ENCODE peak calls at places on chromosomes 6 and 20, in four cellular contexts. One of them, this sample, is unnamed.

GRCh38 chr20:12570371-12570770 is 438.4 kb upstream of the SPTLC3 start:
- DNase-seq in endodermal cell: peak
- DNase-seq in LNCaP clone FGC: peak
- DNase-seq in progenitor cell of endocrine pancreas: no peak
- DNase-seq in this sample: no peak

GRCh38 chr6:41371992-41372525 is 36.7 kb downstream of the NCR2 start:
- DNase-seq in endodermal cell: peak
- DNase-seq in LNCaP clone FGC: no peak
- DNase-seq in progenitor cell of endocrine pancreas: no peak
- DNase-seq in this sample: no peak

GRCh38 chr6:137471951-137472350 is 22.2 kb downstream of the OLIG3 start:
- DNase-seq in endodermal cell: no peak
- DNase-seq in LNCaP clone FGC: no peak
- DNase-seq in progenitor cell of endocrine pancreas: no peak
- DNase-seq in this sample: no peak

GRCh38 chr6:125950293-125950692 is 6.3 kb upstream of the HINT3 start:
- DNase-seq in endodermal cell: peak
- DNase-seq in LNCaP clone FGC: no peak
- DNase-seq in progenitor cell of endocrine pancreas: no peak
- DNase-seq in this sample: no peak

GRCh38 chr6:170108456-170108855 is 182.4 kb downstream of the DLL1 start:
- DNase-seq in endodermal cell: no peak
- DNase-seq in LNCaP clone FGC: no peak
- DNase-seq in progenitor cell of endocrine pancreas: no peak
- DNase-seq in this sample: no peak

GRCh38 chr20:17169575-17170136 is 57.2 kb upstream of the PCSK2 start:
- DNase-seq in endodermal cell: peak
- DNase-seq in LNCaP clone FGC: no peak
- DNase-seq in progenitor cell of endocrine pancreas: no peak
- DNase-seq in this sample: no peak

GRCh38 chr6:15491255-15491985 is 171.4 kb downstream of the DTNBP1 start:
- DNase-seq in endodermal cell: peak
- DNase-seq in LNCaP clone FGC: peak
- DNase-seq in progenitor cell of endocrine pancreas: peak
- DNase-seq in this sample: peak

GRCh38 chr6:108844632-108845031 is 3.6 kb upstream of the ARMC2 start:
- DNase-seq in endodermal cell: no peak
- DNase-seq in LNCaP clone FGC: no peak
- DNase-seq in progenitor cell of endocrine pancreas: no peak
- DNase-seq in this sample: no peak

GRCh38 chr6:15622045-15622750 is 40.6 kb downstream of the DTNBP1 start:
- DNase-seq in endodermal cell: no peak
- DNase-seq in LNCaP clone FGC: no peak
- DNase-seq in progenitor cell of endocrine pancreas: no peak
- DNase-seq in this sample: no peak

GRCh38 chr20:12265662-12266061 is 348.0 kb downstream of the BTBD3 start:
- DNase-seq in endodermal cell: no peak
- DNase-seq in LNCaP clone FGC: no peak
- DNase-seq in progenitor cell of endocrine pancreas: no peak
- DNase-seq in this sample: no peak

GRCh38 chr20:51420111-51420510 is 122.4 kb downstream of the NFATC2 start:
- DNase-seq in endodermal cell: no peak
- DNase-seq in LNCaP clone FGC: no peak
- DNase-seq in progenitor cell of endocrine pancreas: no peak
- DNase-seq in this sample: no peak

GRCh38 chr20:14449323-14449722 is 111.9 kb upstream of the FLRT3 start:
- DNase-seq in endodermal cell: no peak
- DNase-seq in LNCaP clone FGC: no peak
- DNase-seq in progenitor cell of endocrine pancreas: no peak
- DNase-seq in this sample: no peak

GRCh38 chr6:38364775-38365174 is 275.0 kb downstream of the BTBD9 start:
- DNase-seq in endodermal cell: no peak
- DNase-seq in LNCaP clone FGC: no peak
- DNase-seq in progenitor cell of endocrine pancreas: no peak
- DNase-seq in this sample: no peak

GRCh38 chr6:142846883-142847287 is 98.1 kb downstream of the HIVEP2 start:
- DNase-seq in endodermal cell: peak
- DNase-seq in LNCaP clone FGC: no peak
- DNase-seq in progenitor cell of endocrine pancreas: no peak
- DNase-seq in this sample: no peak

GRCh38 chr6:56364482-56365313 is 117.3 kb upstream of the COL21A1 start:
- DNase-seq in endodermal cell: no peak
- DNase-seq in LNCaP clone FGC: no peak
- DNase-seq in progenitor cell of endocrine pancreas: no peak
- DNase-seq in this sample: no peak

GRCh38 chr6:20178327-20178726 is 33.9 kb downstream of the MBOAT1 start:
- DNase-seq in endodermal cell: no peak
- DNase-seq in LNCaP clone FGC: no peak
- DNase-seq in progenitor cell of endocrine pancreas: no peak
- DNase-seq in this sample: no peak

GRCh38 chr6:10418862-10419748 is 4.2 kb upstream of the TFAP2A start:
- DNase-seq in endodermal cell: peak
- DNase-seq in LNCaP clone FGC: no peak
- DNase-seq in progenitor cell of endocrine pancreas: peak
- DNase-seq in this sample: no peak

GRCh38 chr6:106692112-106692822 is 62.9 kb downstream of the QRSL1 start:
- DNase-seq in endodermal cell: peak
- DNase-seq in LNCaP clone FGC: no peak
- DNase-seq in progenitor cell of endocrine pancreas: no peak
- DNase-seq in this sample: no peak

GRCh38 chr20:8049321-8049720 is 29.8 kb upstream of the TMX4 start:
- DNase-seq in endodermal cell: no peak
- DNase-seq in LNCaP clone FGC: no peak
- DNase-seq in progenitor cell of endocrine pancreas: no peak
- DNase-seq in this sample: no peak

GRCh38 chr6:74249658-74250057 is 553.7 kb downstream of the CD109 start:
- DNase-seq in endodermal cell: no peak
- DNase-seq in LNCaP clone FGC: no peak
- DNase-seq in progenitor cell of endocrine pancreas: no peak
- DNase-seq in this sample: no peak

GRCh38 chr6:37170273-37171140 is 555 bp downstream of the PIM1 start:
- DNase-seq in endodermal cell: peak
- DNase-seq in LNCaP clone FGC: no peak
- DNase-seq in progenitor cell of endocrine pancreas: peak
- DNase-seq in this sample: peak

GRCh38 chr6:166824146-166824879 is 132.0 kb downstream of the RNASET2 start:
- DNase-seq in endodermal cell: no peak
- DNase-seq in LNCaP clone FGC: no peak
- DNase-seq in progenitor cell of endocrine pancreas: no peak
- DNase-seq in this sample: no peak

GRCh38 chr20:62929051-62929538 is 2.8 kb upstream of the DIDO1 start:
- DNase-seq in endodermal cell: peak
- DNase-seq in LNCaP clone FGC: peak
- DNase-seq in progenitor cell of endocrine pancreas: peak
- DNase-seq in this sample: no peak

GRCh38 chr20:35735828-35736470 is 6.1 kb downstream of the RBM39 start:
- DNase-seq in endodermal cell: no peak
- DNase-seq in LNCaP clone FGC: no peak
- DNase-seq in progenitor cell of endocrine pancreas: no peak
- DNase-seq in this sample: no peak

GRCh38 chr20:32960222-32960518 is 44.1 kb downstream of the SUN5 start:
- DNase-seq in endodermal cell: no peak
- DNase-seq in LNCaP clone FGC: no peak
- DNase-seq in progenitor cell of endocrine pancreas: no peak
- DNase-seq in this sample: no peak

GRCh38 chr20:58233393-58233792 is 4.9 kb upstream of the ANKRD60 start:
- DNase-seq in endodermal cell: no peak
- DNase-seq in LNCaP clone FGC: no peak
- DNase-seq in progenitor cell of endocrine pancreas: no peak
- DNase-seq in this sample: no peak

GRCh38 chr20:35463455-35464300 is 8.3 kb downstream of the CEP250 start:
- DNase-seq in endodermal cell: peak
- DNase-seq in LNCaP clone FGC: peak
- DNase-seq in progenitor cell of endocrine pancreas: peak
- DNase-seq in this sample: no peak

GRCh38 chr6:131065112-131065823 is 2.2 kb upstream of the EPB41L2 start:
- DNase-seq in endodermal cell: no peak
- DNase-seq in LNCaP clone FGC: no peak
- DNase-seq in progenitor cell of endocrine pancreas: no peak
- DNase-seq in this sample: no peak

GRCh38 chr6:8006208-8006607 is 58.0 kb downstream of the BLOC1S5 start:
- DNase-seq in endodermal cell: no peak
- DNase-seq in LNCaP clone FGC: peak
- DNase-seq in progenitor cell of endocrine pancreas: no peak
- DNase-seq in this sample: no peak

GRCh38 chr6:30006170-30007131 is 54.6 kb upstream of the POLR1H start:
- DNase-seq in endodermal cell: peak
- DNase-seq in LNCaP clone FGC: no peak
- DNase-seq in progenitor cell of endocrine pancreas: no peak
- DNase-seq in this sample: no peak

DNA sequence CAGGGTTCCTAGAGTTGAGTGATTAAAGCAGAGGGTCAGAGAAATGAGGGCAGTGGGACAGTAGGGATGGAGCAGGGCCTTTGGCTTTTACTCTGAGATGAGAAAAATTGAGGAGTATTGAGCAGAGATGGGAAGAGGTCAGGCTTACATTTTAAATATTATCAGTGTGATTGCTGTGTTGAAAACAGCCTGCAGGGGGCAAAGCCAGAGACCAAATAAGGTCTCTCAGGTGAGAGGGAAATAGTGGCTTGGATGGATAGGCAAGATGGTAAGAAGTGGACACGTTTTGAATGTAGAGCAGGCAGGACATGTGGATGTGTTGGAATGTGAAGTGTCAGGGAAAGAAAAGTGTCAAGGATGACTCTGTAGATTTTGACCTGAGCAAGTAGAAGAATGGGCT is 105.0 kb upstream of the MAP3K7 start:
- DNase-seq in endodermal cell: peak
- DNase-seq in LNCaP clone FGC: no peak
- DNase-seq in progenitor cell of endocrine pancreas: no peak
- DNase-seq in this sample: no peak
- TF ChIP-seq CTCF in endodermal cell: peak
- TF ChIP-seq CTCF in LNCaP clone FGC: no peak
- TF ChIP-seq CTCF in progenitor cell of endocrine pancreas: peak
- TF ChIP-seq CTCF in this sample: no peak

DNA sequence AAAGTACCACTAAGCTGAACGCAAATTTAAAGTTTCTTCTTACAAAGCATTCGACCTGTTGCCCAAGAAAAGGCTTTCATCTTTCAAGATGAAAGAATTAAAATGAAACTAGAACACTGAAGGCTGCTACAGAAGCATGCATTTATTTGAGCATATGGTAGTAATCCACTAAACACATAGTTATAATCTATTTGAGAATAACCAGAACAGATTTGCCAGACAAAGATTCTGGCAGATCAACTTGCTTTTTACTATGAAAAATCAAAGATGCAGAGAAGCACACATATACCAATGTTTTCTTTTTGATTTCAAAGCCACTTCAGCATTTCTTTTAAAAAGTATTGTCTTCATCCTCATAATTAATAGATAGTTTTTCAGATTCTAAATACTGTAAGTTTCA is 412.3 kb downstream of the UTRN start:
- DNase-seq in endodermal cell: no peak
- DNase-seq in LNCaP clone FGC: no peak
- DNase-seq in progenitor cell of endocrine pancreas: no peak
- DNase-seq in this sample: no peak
- TF ChIP-seq CTCF in endodermal cell: no peak
- TF ChIP-seq CTCF in LNCaP clone FGC: no peak
- TF ChIP-seq CTCF in progenitor cell of endocrine pancreas: no peak
- TF ChIP-seq CTCF in this sample: no peak

GRCh38 chr6:98833101-98834059 is 994 bp upstream of the POU3F2 start:
- DNase-seq in endodermal cell: peak
- DNase-seq in LNCaP clone FGC: no peak
- DNase-seq in progenitor cell of endocrine pancreas: no peak
- DNase-seq in this sample: peak
- TF ChIP-seq CTCF in endodermal cell: peak
- TF ChIP-seq CTCF in LNCaP clone FGC: no peak
- TF ChIP-seq CTCF in progenitor cell of endocrine pancreas: peak
- TF ChIP-seq CTCF in this sample: no peak

DNA sequence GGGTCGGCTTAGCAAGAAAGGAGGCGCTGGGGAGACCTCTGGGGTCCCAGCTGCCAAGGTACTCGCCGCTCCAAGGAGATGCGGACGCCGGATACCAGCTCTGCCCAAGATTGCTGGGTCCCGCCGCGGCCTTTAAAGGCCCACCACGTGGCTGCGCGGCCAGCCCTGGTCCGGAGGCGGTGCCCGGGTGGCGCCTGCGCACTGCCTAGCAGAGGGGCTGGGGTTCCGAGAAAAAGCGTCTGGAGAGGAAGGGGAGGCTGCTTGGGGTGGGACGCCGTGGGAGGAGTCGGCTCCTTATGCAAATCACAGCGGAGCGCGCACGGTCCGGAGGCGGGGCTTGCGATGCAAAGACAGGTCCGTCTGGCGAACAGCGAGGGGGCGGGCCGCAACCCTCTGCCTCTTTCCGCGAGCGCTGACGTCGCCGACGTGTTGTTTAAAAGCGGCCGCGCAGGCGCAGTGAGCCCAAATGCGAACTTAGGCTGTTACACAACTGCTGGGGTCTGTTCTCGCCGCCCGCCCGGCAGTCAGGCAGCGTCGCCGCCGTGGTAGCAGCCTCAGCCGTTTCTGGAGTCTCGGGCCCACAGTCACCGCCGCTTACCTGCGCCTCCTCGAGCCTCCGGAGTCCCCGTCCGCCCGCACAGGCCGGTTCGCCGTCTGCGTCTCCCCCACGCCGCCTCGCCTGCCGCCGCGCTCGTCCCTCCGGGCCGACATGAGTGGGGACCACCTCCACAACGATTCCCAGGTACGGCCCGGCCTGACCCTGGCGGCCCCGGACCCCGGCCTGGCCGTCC is at the start of gene TOP1:
- DNase-seq in endodermal cell: peak
- DNase-seq in LNCaP clone FGC: peak
- DNase-seq in progenitor cell of endocrine pancreas: peak
- DNase-seq in this sample: peak
- TF ChIP-seq CTCF in endodermal cell: no peak
- TF ChIP-seq CTCF in LNCaP clone FGC: no peak
- TF ChIP-seq CTCF in progenitor cell of endocrine pancreas: no peak
- TF ChIP-seq CTCF in this sample: no peak

GRCh38 chr6:1381397-1382330 is 7.7 kb upstream of the FOXF2 start:
- DNase-seq in endodermal cell: peak
- DNase-seq in LNCaP clone FGC: no peak
- DNase-seq in progenitor cell of endocrine pancreas: peak
- DNase-seq in this sample: peak
- TF ChIP-seq CTCF in endodermal cell: peak
- TF ChIP-seq CTCF in LNCaP clone FGC: peak
- TF ChIP-seq CTCF in progenitor cell of endocrine pancreas: peak
- TF ChIP-seq CTCF in this sample: peak

GRCh38 chr6:112337209-112337638 is 9.9 kb upstream of the RFPL4B start:
- DNase-seq in endodermal cell: peak
- DNase-seq in LNCaP clone FGC: peak
- DNase-seq in progenitor cell of endocrine pancreas: peak
- DNase-seq in this sample: peak
- TF ChIP-seq CTCF in endodermal cell: peak
- TF ChIP-seq CTCF in LNCaP clone FGC: peak
- TF ChIP-seq CTCF in progenitor cell of endocrine pancreas: peak
- TF ChIP-seq CTCF in this sample: peak

This sample was measured in dorsolateral prefrontal cortex.